ENCODE peak calls at places on chromosomes 3 and 15, in seven cellular contexts. One of them, this sample, is unnamed.

GRCh38 chr3:113242091-113242581 is 30.8 kb downstream of the BOC start:
- DNase-seq in anterior cingulate cortex: no peak
- DNase-seq in substantia nigra: no peak
- DNase-seq in aorta: no peak
- DNase-seq in hypothalamus: no peak
- DNase-seq in CD8-positive, alpha-beta T cell: no peak
- DNase-seq in HTR-8/SVneo: no peak
- DNase-seq in this sample: no peak

GRCh38 chr3:117919611-117920010 is 1115.0 kb downstream of the IGSF11 start:
- DNase-seq in anterior cingulate cortex: no peak
- DNase-seq in hypothalamus: no peak
- DNase-seq in substantia nigra: peak
- DNase-seq in HTR-8/SVneo: no peak
- DNase-seq in aorta: no peak
- DNase-seq in CD8-positive, alpha-beta T cell: no peak
- DNase-seq in this sample: no peak

GRCh38 chr3:113275876-113276580 is 64.7 kb downstream of the BOC start:
- DNase-seq in HTR-8/SVneo: no peak
- DNase-seq in CD8-positive, alpha-beta T cell: no peak
- DNase-seq in substantia nigra: peak
- DNase-seq in aorta: no peak
- DNase-seq in anterior cingulate cortex: no peak
- DNase-seq in hypothalamus: no peak
- DNase-seq in this sample: no peak

GRCh38 chr3:67624078-67624477 is 30.3 kb downstream of the SUCLG2 start:
- DNase-seq in aorta: no peak
- DNase-seq in CD8-positive, alpha-beta T cell: no peak
- DNase-seq in substantia nigra: no peak
- DNase-seq in HTR-8/SVneo: no peak
- DNase-seq in anterior cingulate cortex: no peak
- DNase-seq in hypothalamus: no peak
- DNase-seq in this sample: no peak

GRCh38 chr3:70049761-70050160 is 50.2 kb downstream of the SAMMSON start:
- DNase-seq in HTR-8/SVneo: peak
- DNase-seq in aorta: no peak
- DNase-seq in anterior cingulate cortex: no peak
- DNase-seq in CD8-positive, alpha-beta T cell: no peak
- DNase-seq in substantia nigra: no peak
- DNase-seq in hypothalamus: no peak
- DNase-seq in this sample: no peak

GRCh38 chr3:183800221-183800863 is 25.0 kb downstream of the MAP6D1 start:
- DNase-seq in aorta: no peak
- DNase-seq in anterior cingulate cortex: peak
- DNase-seq in HTR-8/SVneo: no peak
- DNase-seq in CD8-positive, alpha-beta T cell: no peak
- DNase-seq in substantia nigra: peak
- DNase-seq in hypothalamus: no peak
- DNase-seq in this sample: peak

GRCh38 chr15:77541421-77542181 is 91.1 kb downstream of the LINGO1 start:
- DNase-seq in CD8-positive, alpha-beta T cell: no peak
- DNase-seq in aorta: no peak
- DNase-seq in substantia nigra: peak
- DNase-seq in hypothalamus: peak
- DNase-seq in anterior cingulate cortex: peak
- DNase-seq in HTR-8/SVneo: no peak
- DNase-seq in this sample: peak

GRCh38 chr3:78912217-78912616 is 855.6 kb downstream of the ROBO1 start:
- DNase-seq in aorta: no peak
- DNase-seq in anterior cingulate cortex: no peak
- DNase-seq in substantia nigra: no peak
- DNase-seq in hypothalamus: no peak
- DNase-seq in HTR-8/SVneo: no peak
- DNase-seq in CD8-positive, alpha-beta T cell: no peak
- DNase-seq in this sample: no peak

GRCh38 chr3:140007946-140008692 is 73.1 kb downstream of the CLSTN2 start:
- DNase-seq in hypothalamus: no peak
- DNase-seq in CD8-positive, alpha-beta T cell: no peak
- DNase-seq in aorta: no peak
- DNase-seq in anterior cingulate cortex: no peak
- DNase-seq in substantia nigra: no peak
- DNase-seq in HTR-8/SVneo: no peak
- DNase-seq in this sample: no peak

GRCh38 chr3:110419096-110419495 is 652.5 kb upstream of the NECTIN3 start:
- DNase-seq in anterior cingulate cortex: no peak
- DNase-seq in substantia nigra: no peak
- DNase-seq in CD8-positive, alpha-beta T cell: no peak
- DNase-seq in HTR-8/SVneo: no peak
- DNase-seq in hypothalamus: no peak
- DNase-seq in aorta: no peak
- DNase-seq in this sample: no peak

GRCh38 chr3:49712631-49713317 is 6.7 kb downstream of the AMIGO3 start:
- DNase-seq in anterior cingulate cortex: no peak
- DNase-seq in aorta: peak
- DNase-seq in CD8-positive, alpha-beta T cell: no peak
- DNase-seq in substantia nigra: no peak
- DNase-seq in HTR-8/SVneo: no peak
- DNase-seq in hypothalamus: no peak
- DNase-seq in this sample: no peak

GRCh38 chr3:187639912-187640822 is 30.0 kb downstream of the SST start:
- DNase-seq in CD8-positive, alpha-beta T cell: no peak
- DNase-seq in hypothalamus: no peak
- DNase-seq in HTR-8/SVneo: no peak
- DNase-seq in aorta: no peak
- DNase-seq in anterior cingulate cortex: no peak
- DNase-seq in substantia nigra: no peak
- DNase-seq in this sample: no peak

GRCh38 chr15:80087104-80087503 is 27.6 kb downstream of the ZFAND6 start:
- DNase-seq in substantia nigra: no peak
- DNase-seq in aorta: no peak
- DNase-seq in CD8-positive, alpha-beta T cell: no peak
- DNase-seq in HTR-8/SVneo: no peak
- DNase-seq in anterior cingulate cortex: no peak
- DNase-seq in hypothalamus: no peak
- DNase-seq in this sample: no peak

GRCh38 chr15:26197719-26198118 is 334.6 kb upstream of the ATP10A start:
- DNase-seq in aorta: no peak
- DNase-seq in anterior cingulate cortex: no peak
- DNase-seq in HTR-8/SVneo: no peak
- DNase-seq in hypothalamus: no peak
- DNase-seq in substantia nigra: peak
- DNase-seq in CD8-positive, alpha-beta T cell: no peak
- DNase-seq in this sample: no peak

GRCh38 chr15:31178705-31179104 is 77.2 kb upstream of the TRPM1 start:
- DNase-seq in CD8-positive, alpha-beta T cell: no peak
- DNase-seq in hypothalamus: no peak
- DNase-seq in aorta: no peak
- DNase-seq in anterior cingulate cortex: no peak
- DNase-seq in HTR-8/SVneo: no peak
- DNase-seq in substantia nigra: no peak
- DNase-seq in this sample: no peak

GRCh38 chr3:80668100-80668499 is 900.3 kb upstream of the ROBO1 start:
- DNase-seq in HTR-8/SVneo: no peak
- DNase-seq in substantia nigra: no peak
- DNase-seq in aorta: no peak
- DNase-seq in hypothalamus: no peak
- DNase-seq in anterior cingulate cortex: no peak
- DNase-seq in CD8-positive, alpha-beta T cell: no peak
- DNase-seq in this sample: no peak

GRCh38 chr3:169112153-169112892 is 551.2 kb downstream of the MECOM start:
- DNase-seq in aorta: no peak
- DNase-seq in anterior cingulate cortex: no peak
- DNase-seq in CD8-positive, alpha-beta T cell: no peak
- DNase-seq in hypothalamus: no peak
- DNase-seq in substantia nigra: no peak
- DNase-seq in HTR-8/SVneo: peak
- DNase-seq in this sample: no peak

GRCh38 chr3:157166115-157166514 is 6.2 kb upstream of the CCNL1 start:
- DNase-seq in CD8-positive, alpha-beta T cell: no peak
- DNase-seq in hypothalamus: no peak
- DNase-seq in HTR-8/SVneo: no peak
- DNase-seq in anterior cingulate cortex: no peak
- DNase-seq in aorta: no peak
- DNase-seq in substantia nigra: no peak
- DNase-seq in this sample: no peak

GRCh38 chr3:41267975-41268640 is 68.8 kb downstream of the CTNNB1 start:
- DNase-seq in HTR-8/SVneo: peak
- DNase-seq in substantia nigra: no peak
- DNase-seq in CD8-positive, alpha-beta T cell: no peak
- DNase-seq in aorta: no peak
- DNase-seq in anterior cingulate cortex: no peak
- DNase-seq in hypothalamus: no peak
- DNase-seq in this sample: no peak

GRCh38 chr3:157938154-157938774 is 168.0 kb downstream of the SHOX2 start:
- DNase-seq in aorta: no peak
- DNase-seq in hypothalamus: no peak
- DNase-seq in HTR-8/SVneo: no peak
- DNase-seq in substantia nigra: no peak
- DNase-seq in anterior cingulate cortex: no peak
- DNase-seq in CD8-positive, alpha-beta T cell: no peak
- DNase-seq in this sample: no peak

GRCh38 chr15:91255788-91256187 is 155.7 kb downstream of the SV2B start:
- DNase-seq in anterior cingulate cortex: no peak
- DNase-seq in CD8-positive, alpha-beta T cell: no peak
- DNase-seq in HTR-8/SVneo: no peak
- DNase-seq in substantia nigra: no peak
- DNase-seq in aorta: no peak
- DNase-seq in hypothalamus: no peak
- DNase-seq in this sample: no peak

This sample was measured in occipital lobe.